ENCODE peak calls at places on chromosomes 11 and 22, in four cellular contexts. L is A549, W is transverse colon, R is neural progenitor cell. V is an unnamed sample.

GRCh38 chr22:49909476-49910205 is 8.6 kb downstream of the ALG12 start:
- DNase-seq in L (no peak), W (no peak), R (no peak), V (no peak)

GRCh38 chr11:67045314-67045713 is 11.3 kb upstream of the RHOD start:
- DNase-seq in L (peak), W (no peak), R (no peak), V (peak)

GRCh38 chr11:16789061-16789415 is 50.6 kb downstream of the C11orf58 start:
- DNase-seq in L (no peak), W (no peak), R (no peak), V (no peak)

GRCh38 chr11:10309163-10310093 is 4.6 kb downstream of the ADM start:
- DNase-seq in L (peak), W (peak), R (no peak), V (no peak)

GRCh38 chr22:46117206-46118199 is 32.8 kb upstream of the PPARA start:
- DNase-seq in L (no peak), W (no peak), R (no peak), V (no peak)

GRCh38 chr11:94727766-94728165 is 40.4 kb upstream of the AMOTL1 start:
- DNase-seq in L (no peak), W (no peak), R (no peak), V (no peak)

GRCh38 chr11:120179071-120179672 is 31.7 kb upstream of the OAF start:
- DNase-seq in L (no peak), W (no peak), R (no peak), V (no peak)

GRCh38 chr11:32758291-32758690 is 36.2 kb downstream of the CCDC73 start:
- DNase-seq in L (no peak), W (no peak), R (no peak), V (no peak)

DNA sequence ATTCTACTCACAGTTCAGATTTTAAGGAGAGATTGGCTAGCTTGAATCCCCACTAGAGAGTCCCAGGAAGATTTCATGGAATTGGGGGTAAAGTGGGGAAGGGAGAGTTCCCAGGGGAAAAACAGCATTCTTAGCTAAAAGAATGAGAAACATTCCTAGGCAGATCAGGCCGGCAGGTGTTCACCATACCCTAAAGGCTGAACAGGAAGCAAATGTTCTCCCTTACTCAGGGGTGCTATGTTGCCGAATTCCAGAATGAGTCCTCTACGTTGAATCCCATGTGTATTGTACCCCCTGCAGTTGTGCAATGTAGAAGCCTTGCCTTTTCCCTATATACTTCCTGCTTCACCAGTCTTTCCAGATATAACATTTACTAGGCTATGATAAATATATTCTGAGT is 135.2 kb upstream of the NCAM1 start:
- DNase-seq in L (no peak), W (no peak), R (no peak), V (no peak)
- H3K4me3 ChIP-seq in L (no peak), W (no peak), R (no peak), V (no peak)

GRCh38 chr22:42805016-42805997 is 51.8 kb downstream of the ARFGAP3 start:
- DNase-seq in L (no peak), W (no peak), R (peak), V (no peak)

GRCh38 chr22:42808516-42808915 is 48.6 kb downstream of the ARFGAP3 start:
- DNase-seq in L (no peak), W (no peak), R (no peak), V (no peak)

GRCh38 chr22:42803454-42803853 is 53.6 kb downstream of the ARFGAP3 start:
- DNase-seq in L (no peak), W (no peak), R (no peak), V (no peak)

GRCh38 chr22:42807185-42807584 is 49.9 kb downstream of the ARFGAP3 start:
- DNase-seq in L (no peak), W (no peak), R (no peak), V (no peak)

DNA sequence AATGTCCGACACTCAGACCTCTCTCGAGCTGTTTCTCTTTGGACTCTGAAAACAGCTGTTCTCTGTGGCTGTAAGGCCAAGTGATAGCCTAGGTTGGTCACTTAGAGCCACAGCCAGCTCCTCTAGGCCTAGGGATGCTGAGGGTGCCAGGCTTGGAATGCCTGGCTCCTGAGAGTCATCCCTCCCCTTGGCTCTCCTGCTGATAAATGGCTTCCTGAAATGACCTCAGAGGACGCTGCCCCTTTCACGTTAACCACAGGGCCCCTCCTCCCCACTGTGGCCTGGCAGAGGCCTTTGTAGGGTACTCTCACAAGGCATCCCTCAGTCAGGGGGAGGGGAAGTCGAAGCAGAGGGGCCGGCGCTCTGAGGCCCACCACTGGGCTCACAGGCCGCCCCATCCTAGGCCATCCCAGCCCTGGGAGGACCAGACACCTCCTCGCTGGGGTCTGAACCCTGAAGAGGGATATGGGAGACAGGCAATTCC is 51.0 kb downstream of the ARFGAP3 start:
- DNase-seq in L (no peak), W (no peak), R (peak), V (no peak)
- TF ChIP-seq CTCF in L (no peak), W (no peak), R (no peak), V (no peak)

GRCh38 chr22:22408269-22408668 is 100.3 kb downstream of the ZNF280B start:
- DNase-seq in L (no peak), W (no peak), R (no peak), V (no peak)
- H3K4me3 ChIP-seq in L (no peak), W (no peak), R (no peak), V (no peak)

DNA sequence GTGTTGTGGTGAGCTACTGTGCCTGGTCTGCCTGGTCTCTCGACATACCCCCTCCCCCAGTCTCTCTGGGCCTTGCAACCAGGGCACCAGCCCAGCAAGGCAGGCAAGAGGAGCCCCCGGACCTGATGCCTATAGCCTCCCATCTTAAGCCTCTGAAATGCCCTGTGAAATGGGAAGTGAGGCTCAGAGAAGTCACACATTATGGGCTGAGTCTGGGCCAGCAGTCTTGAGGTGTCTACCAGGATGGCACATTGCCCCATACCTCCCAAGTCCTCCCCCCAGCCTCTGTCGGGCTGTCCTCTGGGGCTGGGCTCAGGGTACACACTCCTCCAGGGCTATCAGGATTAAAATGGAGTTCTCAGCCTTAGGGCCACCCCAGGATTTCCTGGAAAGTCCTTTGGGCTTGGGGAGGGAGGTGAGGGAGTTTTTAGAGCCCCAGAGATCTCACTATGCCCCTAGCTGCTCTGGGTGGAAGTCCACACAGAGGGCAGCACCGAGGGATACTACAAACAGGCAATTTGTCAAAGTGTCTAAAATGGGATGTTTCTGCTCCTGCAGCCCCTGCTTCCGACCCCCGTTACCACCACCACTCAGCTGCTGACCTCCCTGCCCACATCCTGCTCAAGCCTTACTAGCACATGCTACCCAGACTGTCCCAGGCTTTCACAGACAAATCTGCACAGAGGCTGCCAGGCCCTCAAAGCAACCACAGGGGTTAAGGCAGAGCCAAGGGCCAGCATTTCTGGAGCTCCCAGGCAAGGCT is 3.1 kb upstream of the SH3BP1 start:
- DNase-seq in L (no peak), W (peak), R (no peak), V (no peak)
- TF ChIP-seq CTCF in L (no peak), W (no peak), R (peak), V (peak)

GRCh38 chr11:63491614-63492372 is 826 bp upstream of the PLAAT5 start:
- DNase-seq in L (no peak), W (no peak), R (peak), V (no peak)
- H3K4me3 ChIP-seq in L (no peak), W (peak), R (peak), V (no peak)

GRCh38 chr11:45181595-45182550 is 35.4 kb downstream of the PRDM11 start:
- DNase-seq in L (no peak), W (no peak), R (peak), V (no peak)

GRCh38 chr11:45180158-45180887 is 33.9 kb downstream of the PRDM11 start:
- DNase-seq in L (peak), W (peak), R (peak), V (no peak)

GRCh38 chr11:45179686-45180085 is 33.2 kb downstream of the PRDM11 start:
- DNase-seq in L (no peak), W (no peak), R (no peak), V (no peak)

GRCh38 chr11:45182902-45183301 is 36.5 kb downstream of the PRDM11 start:
- DNase-seq in L (peak), W (peak), R (peak), V (no peak)

DNA sequence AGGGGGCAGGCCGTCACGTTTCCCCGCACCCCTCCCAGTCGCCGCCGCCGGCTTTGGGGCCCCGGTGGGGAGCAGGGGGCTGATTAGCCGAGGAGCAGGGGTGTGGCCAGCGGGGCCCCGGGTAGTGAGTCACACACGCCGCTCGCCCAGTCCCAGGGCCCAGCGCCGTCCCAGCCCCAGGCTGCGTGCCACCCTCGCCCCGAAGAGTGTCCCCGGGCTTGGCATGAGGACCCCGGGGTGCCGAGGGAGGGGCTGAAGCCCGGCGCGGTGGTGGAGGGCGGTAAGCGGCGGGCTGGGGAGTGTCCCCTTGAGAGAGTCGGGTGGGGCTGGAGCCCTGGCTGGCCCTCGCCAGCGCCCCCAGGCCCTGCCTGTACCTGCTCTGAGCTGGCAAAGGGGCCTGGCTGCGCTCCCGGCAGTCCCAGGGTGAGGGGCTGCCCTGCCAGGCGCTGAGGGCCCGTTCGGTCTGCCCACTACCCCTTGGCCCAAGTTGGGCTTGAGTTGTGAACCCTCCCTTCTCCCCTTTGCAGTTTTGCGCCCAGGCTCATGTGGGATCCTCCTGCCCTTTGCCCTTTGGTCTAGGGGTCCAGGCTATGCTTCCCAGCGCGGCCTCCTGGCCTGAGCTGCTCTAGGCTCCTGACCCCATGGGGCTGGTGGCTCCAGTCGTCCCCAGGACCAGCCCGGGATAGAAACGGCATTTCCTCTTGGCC is 34.6 kb downstream of the PRDM11 start:
- DNase-seq in L (peak), W (peak), R (peak), V (no peak)
- TF ChIP-seq CTCF in L (no peak), W (no peak), R (peak), V (no peak)